ENCODE peak calls at places on chromosomes 13 and 19, in five cellular contexts. One of them, this sample, is unnamed.

GRCh38 chr13:39684531-39685137 is 29.2 kb downstream of the COG6 start:
- DNase-seq in activated CD4-positive, alpha-beta T cell treated with anti-CD3 and anti-CD28 coated beads for 24 hours: no peak
- DNase-seq in iPS DF 6.9: no peak
- DNase-seq in neural progenitor cell: peak; percentile 64
- DNase-seq in GF-D8: peak; percentile 44
- DNase-seq in this sample: no peak

GRCh38 chr13:21948781-21949474 is 278.1 kb downstream of the FGF9 start:
- DNase-seq in GF-D8: no peak
- DNase-seq in iPS DF 6.9: no peak
- DNase-seq in neural progenitor cell: no peak
- DNase-seq in activated CD4-positive, alpha-beta T cell treated with anti-CD3 and anti-CD28 coated beads for 24 hours: no peak
- DNase-seq in this sample: no peak

GRCh38 chr19:55224038-55224665 is 4.4 kb downstream of the TMEM86B start:
- DNase-seq in GF-D8: no peak
- DNase-seq in iPS DF 6.9: no peak
- DNase-seq in activated CD4-positive, alpha-beta T cell treated with anti-CD3 and anti-CD28 coated beads for 24 hours: no peak
- DNase-seq in neural progenitor cell: no peak
- DNase-seq in this sample: no peak

GRCh38 chr13:109836629-109837607 is 50.5 kb upstream of the IRS2 start:
- DNase-seq in GF-D8: no peak
- DNase-seq in activated CD4-positive, alpha-beta T cell treated with anti-CD3 and anti-CD28 coated beads for 24 hours: no peak
- DNase-seq in neural progenitor cell: no peak
- DNase-seq in iPS DF 6.9: no peak
- DNase-seq in this sample: no peak

GRCh38 chr19:2678043-2678671 is 24.3 kb downstream of the GNG7 start:
- DNase-seq in activated CD4-positive, alpha-beta T cell treated with anti-CD3 and anti-CD28 coated beads for 24 hours: no peak
- DNase-seq in GF-D8: no peak
- DNase-seq in neural progenitor cell: no peak
- DNase-seq in iPS DF 6.9: no peak
- DNase-seq in this sample: no peak

GRCh38 chr13:82976499-82976898 is 905.8 kb downstream of the SLITRK1 start:
- DNase-seq in neural progenitor cell: no peak
- DNase-seq in activated CD4-positive, alpha-beta T cell treated with anti-CD3 and anti-CD28 coated beads for 24 hours: no peak
- DNase-seq in GF-D8: no peak
- DNase-seq in iPS DF 6.9: no peak
- DNase-seq in this sample: no peak

GRCh38 chr19:33410915-33411401 is 37.4 kb downstream of the CEBPG start:
- DNase-seq in neural progenitor cell: no peak
- DNase-seq in GF-D8: no peak
- DNase-seq in iPS DF 6.9: no peak
- DNase-seq in activated CD4-positive, alpha-beta T cell treated with anti-CD3 and anti-CD28 coated beads for 24 hours: no peak
- DNase-seq in this sample: no peak

GRCh38 chr13:100306042-100306441 is 217.1 kb downstream of the PCCA start:
- DNase-seq in activated CD4-positive, alpha-beta T cell treated with anti-CD3 and anti-CD28 coated beads for 24 hours: no peak
- DNase-seq in iPS DF 6.9: no peak
- DNase-seq in neural progenitor cell: no peak
- DNase-seq in GF-D8: no peak
- DNase-seq in this sample: no peak

GRCh38 chr13:54733639-54734038 is 1705.0 kb downstream of the OLFM4 start:
- DNase-seq in GF-D8: no peak
- DNase-seq in iPS DF 6.9: peak; percentile 20
- DNase-seq in activated CD4-positive, alpha-beta T cell treated with anti-CD3 and anti-CD28 coated beads for 24 hours: no peak
- DNase-seq in neural progenitor cell: peak; percentile 60
- DNase-seq in this sample: peak; percentile 62

GRCh38 chr19:18053571-18054219 is 33.0 kb downstream of the IL12RB1 start:
- DNase-seq in activated CD4-positive, alpha-beta T cell treated with anti-CD3 and anti-CD28 coated beads for 24 hours: no peak
- DNase-seq in iPS DF 6.9: no peak
- DNase-seq in neural progenitor cell: no peak
- DNase-seq in GF-D8: no peak
- DNase-seq in this sample: no peak

GRCh38 chr19:1105873-1106840 is 2.4 kb downstream of the GPX4 start:
- DNase-seq in activated CD4-positive, alpha-beta T cell treated with anti-CD3 and anti-CD28 coated beads for 24 hours: no peak
- DNase-seq in iPS DF 6.9: no peak
- DNase-seq in GF-D8: no peak
- DNase-seq in neural progenitor cell: no peak
- DNase-seq in this sample: no peak

GRCh38 chr13:29923554-29924481 is 73.4 kb upstream of the UBL3 start:
- DNase-seq in GF-D8: no peak
- DNase-seq in neural progenitor cell: peak; percentile 58
- DNase-seq in iPS DF 6.9: peak; percentile 54
- DNase-seq in activated CD4-positive, alpha-beta T cell treated with anti-CD3 and anti-CD28 coated beads for 24 hours: peak; percentile 42
- DNase-seq in this sample: peak; percentile 93

GRCh38 chr13:59677966-59678814 is 485.5 kb downstream of the DIAPH3 start:
- DNase-seq in activated CD4-positive, alpha-beta T cell treated with anti-CD3 and anti-CD28 coated beads for 24 hours: no peak
- DNase-seq in iPS DF 6.9: no peak
- DNase-seq in GF-D8: peak; percentile 13
- DNase-seq in neural progenitor cell: peak; percentile 65
- DNase-seq in this sample: no peak

GRCh38 chr13:74575729-74576125 is 441.5 kb upstream of the KLF12 start:
- DNase-seq in GF-D8: no peak
- DNase-seq in activated CD4-positive, alpha-beta T cell treated with anti-CD3 and anti-CD28 coated beads for 24 hours: peak; percentile 37
- DNase-seq in iPS DF 6.9: no peak
- DNase-seq in neural progenitor cell: peak; percentile 86
- DNase-seq in this sample: peak; percentile 92

GRCh38 chr19:10290876-10291553 is 1.3 kb downstream of the ICAM5 start:
- DNase-seq in neural progenitor cell: peak; percentile 65
- DNase-seq in activated CD4-positive, alpha-beta T cell treated with anti-CD3 and anti-CD28 coated beads for 24 hours: no peak
- DNase-seq in iPS DF 6.9: no peak
- DNase-seq in GF-D8: no peak
- DNase-seq in this sample: peak; percentile 82

This sample was measured in endodermal cell.